ENCODE peak calls at places on chromosome 6, in eight cellular contexts. N is T-helper 17 cell, T is LoVo, M is EL, S is NCI-H345, O is frontal cortex, I is GM12878, R is anterior cingulate cortex. P is an unnamed sample.

GRCh38 chr6:158172001-158172400 is 3.9 kb downstream of the GTF2H5 start:
- DNase-seq in N (no peak), T (no peak), M (no peak), S (no peak), O (no peak), I (no peak), R (no peak), P (no peak)

GRCh38 chr6:36791553-36792171 is 47.6 kb downstream of the CPNE5 start:
- DNase-seq in N (no peak), T (no peak), M (no peak), S (no peak), O (no peak), I (no peak), R (no peak), P (no peak)

GRCh38 chr6:27333642-27334040 is 21.6 kb upstream of the POM121L2 start:
- DNase-seq in N (no peak), T (no peak), M (no peak), S (no peak), O (no peak), I (no peak), R (no peak), P (no peak)

GRCh38 chr6:11607381-11607780 is 69.8 kb downstream of the TMEM170B start:
- DNase-seq in N (no peak), T (no peak), M (no peak), S (no peak), O (no peak), I (no peak), R (peak), P (no peak)

GRCh38 chr6:168737481-168737880 is 296.5 kb downstream of the SMOC2 start:
- DNase-seq in N (no peak), T (no peak), M (no peak), S (no peak), O (no peak), I (no peak), R (no peak), P (peak)

GRCh38 chr6:136161950-136162349 is 88.2 kb downstream of the MTFR2 start:
- DNase-seq in N (no peak), T (no peak), M (no peak), S (no peak), O (no peak), I (no peak), R (no peak), P (no peak)

GRCh38 chr6:20098267-20098876 is 113.9 kb downstream of the MBOAT1 start:
- DNase-seq in N (no peak), T (no peak), M (no peak), S (no peak), O (no peak), I (no peak), R (no peak), P (no peak)

GRCh38 chr6:24122139-24122538 is 3.9 kb upstream of the NRSN1 start:
- DNase-seq in N (no peak), T (no peak), M (no peak), S (no peak), O (no peak), I (no peak), R (no peak), P (no peak)

GRCh38 chr6:26269406-26270120 is 95.4 kb upstream of the BTN3A2 start:
- DNase-seq in N (no peak), T (no peak), M (peak), S (no peak), O (no peak), I (no peak), R (no peak), P (no peak)

GRCh38 chr6:39906318-39906761 is 27.9 kb downstream of the MOCS1 start:
- DNase-seq in N (no peak), T (no peak), M (no peak), S (no peak), O (no peak), I (no peak), R (no peak), P (no peak)

GRCh38 chr6:35727206-35727934 is 9.5 kb upstream of the ARMC12 start:
- DNase-seq in N (no peak), T (no peak), M (peak), S (peak), O (peak), I (no peak), R (peak), P (peak)

GRCh38 chr6:141463237-141463977 is 669.3 kb upstream of the GJE1 start:
- DNase-seq in N (no peak), T (no peak), M (peak), S (no peak), O (no peak), I (no peak), R (no peak), P (no peak)

GRCh38 chr6:159953091-159953581 is 15.7 kb upstream of the IGF2R start:
- DNase-seq in N (no peak), T (no peak), M (peak), S (no peak), O (no peak), I (no peak), R (no peak), P (peak)

GRCh38 chr6:110517601-110518280 is 41.3 kb upstream of the SLC22A16 start:
- DNase-seq in N (no peak), T (no peak), M (no peak), S (no peak), O (no peak), I (no peak), R (no peak), P (no peak)

GRCh38 chr6:35173068-35174042 is 32.2 kb upstream of the TCP11 start:
- DNase-seq in N (no peak), T (no peak), M (peak), S (no peak), O (no peak), I (no peak), R (no peak), P (peak)

GRCh38 chr6:155272353-155273222 is 8.8 kb downstream of the CLDN20 start:
- DNase-seq in N (no peak), T (no peak), M (no peak), S (no peak), O (no peak), I (no peak), R (no peak), P (no peak)

GRCh38 chr6:169589293-169589692 is 112.5 kb downstream of the WDR27 start:
- DNase-seq in N (no peak), T (no peak), M (no peak), S (peak), O (no peak), I (no peak), R (no peak), P (peak)

GRCh38 chr6:20678831-20679352 is 144.6 kb downstream of the CDKAL1 start:
- DNase-seq in N (no peak), T (no peak), M (no peak), S (no peak), O (no peak), I (no peak), R (no peak), P (peak)

GRCh38 chr6:164042212-164042611 is 627.7 kb downstream of the QKI start:
- DNase-seq in N (no peak), T (no peak), M (no peak), S (no peak), O (no peak), I (no peak), R (no peak), P (no peak)

GRCh38 chr6:118739976-118740771 is 88.8 kb upstream of the CEP85L start:
- DNase-seq in N (no peak), T (no peak), M (peak), S (no peak), O (no peak), I (no peak), R (no peak), P (peak)

GRCh38 chr6:36827261-36828079 is 11.8 kb downstream of the CPNE5 start:
- DNase-seq in N (no peak), T (no peak), M (peak), S (no peak), O (peak), I (no peak), R (peak), P (peak)

GRCh38 chr6:45226081-45226480 is 102.0 kb upstream of the RUNX2 start:
- DNase-seq in N (no peak), T (no peak), M (no peak), S (no peak), O (no peak), I (no peak), R (no peak), P (no peak)

GRCh38 chr6:44788387-44788981 is 401.0 kb downstream of the CDC5L start:
- DNase-seq in N (no peak), T (no peak), M (no peak), S (no peak), O (no peak), I (no peak), R (no peak), P (no peak)

GRCh38 chr6:126614642-126615504 is 275.0 kb downstream of the CENPW start:
- DNase-seq in N (no peak), T (no peak), M (no peak), S (no peak), O (no peak), I (no peak), R (no peak), P (peak)

GRCh38 chr6:15073344-15073789 is 172.5 kb upstream of the JARID2 start:
- DNase-seq in N (no peak), T (no peak), M (peak), S (no peak), O (peak), I (peak), R (peak), P (peak)

GRCh38 chr6:135871296-135871695 is 19.8 kb downstream of the PDE7B start:
- DNase-seq in N (no peak), T (no peak), M (peak), S (no peak), O (no peak), I (no peak), R (no peak), P (peak)

GRCh38 chr6:39088331-39088730 is 26.7 kb downstream of the SAYSD1 start:
- DNase-seq in N (no peak), T (peak), M (peak), S (no peak), O (no peak), I (no peak), R (peak), P (peak)

GRCh38 chr6:67986694-67987232 is 648.3 kb upstream of the ADGRB3 start:
- DNase-seq in N (no peak), T (no peak), M (no peak), S (no peak), O (no peak), I (no peak), R (no peak), P (no peak)

GRCh38 chr6:119028106-119028505 is 50.4 kb downstream of the FAM184A start:
- DNase-seq in N (no peak), T (no peak), M (no peak), S (no peak), O (no peak), I (no peak), R (no peak), P (no peak)

GRCh38 chr6:104789770-104790190 is 69.9 kb downstream of the HACE1 start:
- DNase-seq in N (no peak), T (peak), M (peak), S (no peak), O (no peak), I (no peak), R (no peak), P (peak)

GRCh38 chr6:30555428-30556005 is 772 bp downstream of the GNL1 start:
- DNase-seq in N (no peak), T (no peak), M (peak), S (peak), O (peak), I (no peak), R (peak), P (peak)

GRCh38 chr6:31652925-31653724 is 664 bp upstream of the BAG6 start:
- DNase-seq in N (peak), T (no peak), M (no peak), S (peak), O (peak), I (no peak), R (peak), P (peak)

GRCh38 chr6:132400641-132401119 is 595 bp downstream of the MOXD1 start:
- DNase-seq in N (no peak), T (no peak), M (peak), S (no peak), O (no peak), I (no peak), R (no peak), P (no peak)

GRCh38 chr6:147909645-147910044 is 401.2 kb downstream of the SAMD5 start:
- DNase-seq in N (no peak), T (no peak), M (peak), S (no peak), O (no peak), I (no peak), R (no peak), P (peak)